ENCODE peak calls at places on chromosomes 1 and 21, in five cellular contexts. W is heart right ventricle, C is skeletal muscle cell, D is lower lobe of right lung, P is pancreas. X is an unnamed sample.
A peak's percentile ranks its signal among the peaks of the same experiment; 100 is the strongest.

GRCh38 chr1:31725777-31726535 is 22.1 kb upstream of the COL16A1 start:
- DNase-seq in D (no peak), C (no peak), P (no peak), W (no peak), X (no peak)

GRCh38 chr21:17602874-17603273 is 9.8 kb downstream of the BTG3 start:
- DNase-seq in D (no peak), C (no peak), W (no peak), P (no peak), X (no peak)

GRCh38 chr21:43905726-43906455 is 40.9 kb downstream of the AGPAT3 start:
- DNase-seq in C (no peak), P (no peak), W (no peak), D (no peak), X (no peak)

GRCh38 chr1:228261706-228262105 is 53.9 kb downstream of the OBSCN start:
- DNase-seq in D (no peak), W (no peak), C (no peak), P (no peak), X (no peak)

GRCh38 chr1:35808376-35809155 is 750 bp downstream of the AGO4 start:
- DNase-seq in C (no peak), W (peak; percentile 38), D (peak; percentile 77), P (peak; percentile 45), X (peak; percentile 42)

GRCh38 chr1:229563701-229564100 is 5.2 kb upstream of the ABCB10 start:
- DNase-seq in D (no peak), W (no peak), P (peak; percentile 47), C (peak; percentile 42), X (peak; percentile 33)

GRCh38 chr1:31620631-31621497 is 3.4 kb downstream of the HCRTR1 start:
- DNase-seq in D (no peak), W (no peak), P (no peak), C (no peak), X (no peak)

GRCh38 chr1:17290553-17290952 is 17.4 kb upstream of the PADI4 start:
- DNase-seq in P (no peak), D (no peak), W (no peak), C (no peak), X (no peak)

GRCh38 chr1:205041998-205042910 is 758 bp upstream of the CNTN2 start:
- DNase-seq in P (no peak), C (no peak), W (no peak), D (no peak), X (peak; percentile 26)

GRCh38 chr1:65881070-65881594 is 88.4 kb downstream of the PDE4B start:
- DNase-seq in D (peak; percentile 13), W (no peak), P (no peak), C (no peak), X (no peak)

GRCh38 chr21:45551816-45552695 is 9.8 kb upstream of the SLC19A1 start:
- DNase-seq in C (no peak), P (peak; percentile 17), D (peak; percentile 46), W (no peak), X (no peak)

GRCh38 chr1:248739580-248740205 is 15.9 kb downstream of the LYPD8 start:
- DNase-seq in C (no peak), W (no peak), D (no peak), P (no peak), X (no peak)

GRCh38 chr1:177246710-177247588 is 76.2 kb downstream of the BRINP2 start:
- DNase-seq in P (no peak), D (no peak), W (no peak), C (peak; percentile 29), X (no peak)

GRCh38 chr1:179119466-179119865 is 37.6 kb downstream of the TOR3A start:
- DNase-seq in W (no peak), C (no peak), D (no peak), P (no peak), X (no peak)

GRCh38 chr1:201171063-201172036 is 17.1 kb upstream of the TMEM9 start:
- DNase-seq in P (peak; percentile 71), D (peak; percentile 58), W (peak; percentile 47), C (no peak), X (peak; percentile 60)

GRCh38 chr1:199780948-199781347 is 246.6 kb upstream of the NR5A2 start:
- DNase-seq in W (no peak), P (no peak), D (no peak), C (no peak), X (no peak)

GRCh38 chr1:119978018-119978505 is 81.7 kb upstream of the ADAM30 start:
- DNase-seq in P (no peak), D (peak; percentile 47), C (no peak), W (no peak), X (no peak)

GRCh38 chr1:119971710-119972570 is 75.6 kb upstream of the ADAM30 start:
- DNase-seq in C (no peak), D (no peak), P (no peak), W (no peak), X (no peak)

GRCh38 chr1:119968601-119969000 is 72.3 kb upstream of the ADAM30 start:
- DNase-seq in P (no peak), C (no peak), W (no peak), D (no peak), X (no peak)

GRCh38 chr1:119968068-119968492 is 71.8 kb upstream of the ADAM30 start:
- DNase-seq in C (no peak), W (peak; percentile 39), P (peak; percentile 66), D (peak; percentile 73), X (peak; percentile 69)

GRCh38 chr1:119974013-119974412 is 77.7 kb upstream of the ADAM30 start:
- DNase-seq in P (no peak), W (no peak), C (no peak), D (no peak), X (no peak)
- H3K4me3 ChIP-seq in P (no peak overlapping the region), W (no peak overlapping the region), C (no peak overlapping the region), D (no peak overlapping the region), X (no peak overlapping the region)

GRCh38 chr1:215397106-215397505 is 170.0 kb upstream of the KCTD3 start:
- DNase-seq in D (no peak), W (no peak), P (no peak), C (no peak), X (no peak)
- H3K4me3 ChIP-seq in D (no peak overlapping the region), W (no peak overlapping the region), P (no peak overlapping the region), C (no peak overlapping the region), X (no peak overlapping the region)

GRCh38 chr1:9890224-9890731 is 19.8 kb downstream of the CTNNBIP1 start:
- DNase-seq in D (no peak), C (peak; percentile 80), W (peak; percentile 52), P (no peak), X (peak; percentile 97)
- H3K4me3 ChIP-seq in D (no peak overlapping the region), C (no peak overlapping the region), W (no peak overlapping the region), P (no peak overlapping the region), X (no peak overlapping the region)

DNA sequence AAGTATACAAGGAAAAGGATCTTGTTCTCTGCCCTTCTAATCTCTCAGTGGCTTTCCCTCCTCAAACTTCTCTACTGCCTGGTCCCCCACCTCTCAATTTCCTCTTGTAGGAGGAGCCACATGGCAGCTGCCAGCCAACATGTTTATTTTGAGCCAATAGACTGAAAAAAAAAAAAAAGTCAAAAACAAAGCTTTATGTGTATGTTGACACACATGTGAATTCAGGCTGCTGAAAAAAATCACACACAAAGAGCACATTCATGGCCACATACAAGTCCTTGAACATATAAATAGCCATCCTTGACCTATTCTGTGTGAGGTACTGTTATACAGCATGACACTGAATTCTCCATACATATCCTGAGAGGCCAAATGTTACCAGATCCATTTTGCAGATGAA is 3.7 kb downstream of the PTPN14 start:
- DNase-seq in D (no peak), C (no peak), W (no peak), P (no peak), X (no peak)
- H3K4me3 ChIP-seq in D (no peak overlapping the region), C (no peak overlapping the region), W (no peak overlapping the region), P (no peak overlapping the region), X (no peak overlapping the region)

X was measured in SJCRH30.